ENCODE peak calls at places on chromosomes 13 and 19, in six cellular contexts. P is GM12864, B is AG10803, A is mucosa of descending colon, K is AG04450, J is neural progenitor cell. I is an unnamed sample.

GRCh38 chr19:14138576-14139265 is 2.3 kb upstream of the ASF1B start:
- DNase-seq in P (no peak), B (no peak), A (no peak), K (no peak), J (no peak), I (no peak)

GRCh38 chr13:37899753-37900152 is 30.2 kb upstream of the TRPC4 start:
- DNase-seq in P (no peak), B (no peak), A (no peak), K (no peak), J (no peak), I (no peak)

GRCh38 chr13:51538626-51539179 is 45.6 kb upstream of the WDFY2 start:
- DNase-seq in P (no peak), B (no peak), A (no peak), K (no peak), J (no peak), I (no peak)

GRCh38 chr19:32403291-32403995 is 2.1 kb upstream of the DPY19L3 start:
- DNase-seq in P (no peak), B (no peak), A (no peak), K (no peak), J (peak), I (no peak)

GRCh38 chr19:20359933-20360720 is 193.1 kb downstream of the ZNF486 start:
- DNase-seq in P (no peak), B (no peak), A (no peak), K (no peak), J (peak), I (no peak)

GRCh38 chr13:69641773-69642172 is 465.9 kb upstream of the ATXN8OS start:
- DNase-seq in P (no peak), B (no peak), A (no peak), K (no peak), J (no peak), I (no peak)

GRCh38 chr13:23634897-23635296 is 64.7 kb downstream of the TNFRSF19 start:
- DNase-seq in P (no peak), B (no peak), A (no peak), K (no peak), J (no peak), I (no peak)

GRCh38 chr19:58300620-58301019 is 4.6 kb upstream of the ERVK3-1 start:
- DNase-seq in P (no peak), B (no peak), A (no peak), K (no peak), J (no peak), I (no peak)

GRCh38 chr13:50421457-50422130 is 406.4 kb downstream of the KCNRG start:
- DNase-seq in P (no peak), B (peak), A (no peak), K (no peak), J (no peak), I (no peak)

GRCh38 chr13:101121608-101122007 is 294.7 kb downstream of the NALCN start:
- DNase-seq in P (no peak), B (no peak), A (no peak), K (no peak), J (peak), I (no peak)

GRCh38 chr19:56314018-56314583 is 538 bp downstream of the ZSCAN5A start:
- DNase-seq in P (peak), B (no peak), A (no peak), K (no peak), J (no peak), I (peak)

GRCh38 chr19:40612831-40613668 is 11.9 kb downstream of the LTBP4 start:
- DNase-seq in P (no peak), B (no peak), A (peak), K (no peak), J (peak), I (peak)

GRCh38 chr19:58007285-58007684 is 4.7 kb upstream of the ZNF606 start:
- DNase-seq in P (no peak), B (no peak), A (no peak), K (no peak), J (no peak), I (no peak)

GRCh38 chr19:21571316-21571715 is 65.9 kb downstream of the ZNF429 start:
- DNase-seq in P (no peak), B (no peak), A (no peak), K (no peak), J (no peak), I (no peak)

GRCh38 chr19:34426096-34426661 is 2.0 kb upstream of the UBA2 start:
- DNase-seq in P (no peak), B (no peak), A (no peak), K (no peak), J (no peak), I (no peak)

GRCh38 chr13:114131581-114132418 is 623 bp downstream of the RASA3 start:
- DNase-seq in P (no peak), B (peak), A (peak), K (no peak), J (peak), I (no peak)

GRCh38 chr13:78228211-78228610 is 309.6 kb upstream of the EDNRB start:
- DNase-seq in P (no peak), B (no peak), A (no peak), K (no peak), J (no peak), I (no peak)

GRCh38 chr19:2561895-2562294 is 86.0 kb downstream of the GADD45B start:
- DNase-seq in P (peak), B (no peak), A (peak), K (no peak), J (no peak), I (no peak)

GRCh38 chr13:27666951-27667350 is 45.3 kb downstream of the POLR1D start:
- DNase-seq in P (no peak), B (no peak), A (no peak), K (no peak), J (no peak), I (no peak)

GRCh38 chr13:27665761-27666160 is 44.1 kb downstream of the POLR1D start:
- DNase-seq in P (no peak), B (no peak), A (no peak), K (no peak), J (no peak), I (no peak)

GRCh38 chr13:27663947-27664346 is 42.3 kb downstream of the POLR1D start:
- DNase-seq in P (no peak), B (no peak), A (no peak), K (no peak), J (peak), I (no peak)

GRCh38 chr13:27662738-27663470 is 41.2 kb downstream of the POLR1D start:
- DNase-seq in P (no peak), B (no peak), A (no peak), K (no peak), J (no peak), I (no peak)

DNA sequence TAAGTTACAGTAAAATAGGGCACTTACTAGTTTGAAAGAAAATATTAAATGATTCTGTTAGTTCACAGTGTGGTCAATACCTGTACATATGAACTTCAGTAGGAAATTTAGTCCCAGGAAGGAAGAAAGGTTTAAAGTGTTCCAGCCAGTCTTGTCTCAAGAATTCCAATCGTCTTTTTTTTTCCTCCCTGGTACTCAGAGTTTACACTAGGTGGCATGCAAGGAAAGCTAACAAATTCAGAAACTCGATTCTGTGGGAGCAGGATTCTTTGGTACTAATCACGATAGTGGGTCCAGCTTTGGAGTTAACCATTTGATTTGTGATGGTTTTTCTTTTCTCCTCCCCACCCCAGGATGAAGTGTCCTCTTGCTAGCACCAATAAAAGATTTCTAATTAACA is 43.6 kb downstream of the POLR1D start:
- DNase-seq in P (no peak), B (peak), A (no peak), K (no peak), J (peak), I (no peak)
- TF ChIP-seq CTCF in P (no peak), B (peak), A (no peak), K (peak), J (peak), I (no peak)

GRCh38 chr19:51565583-51565982 is 5.5 kb upstream of the ZNF175 start:
- DNase-seq in P (no peak), B (no peak), A (no peak), K (no peak), J (no peak), I (no peak)

GRCh38 chr19:51567583-51567982 is 3.5 kb upstream of the ZNF175 start:
- DNase-seq in P (no peak), B (no peak), A (no peak), K (no peak), J (no peak), I (no peak)

GRCh38 chr19:51566489-51567100 is 4.5 kb upstream of the ZNF175 start:
- DNase-seq in P (no peak), B (no peak), A (no peak), K (no peak), J (no peak), I (no peak)

GRCh38 chr19:51568456-51568855 is 2.6 kb upstream of the ZNF175 start:
- DNase-seq in P (no peak), B (no peak), A (no peak), K (no peak), J (no peak), I (no peak)

DNA sequence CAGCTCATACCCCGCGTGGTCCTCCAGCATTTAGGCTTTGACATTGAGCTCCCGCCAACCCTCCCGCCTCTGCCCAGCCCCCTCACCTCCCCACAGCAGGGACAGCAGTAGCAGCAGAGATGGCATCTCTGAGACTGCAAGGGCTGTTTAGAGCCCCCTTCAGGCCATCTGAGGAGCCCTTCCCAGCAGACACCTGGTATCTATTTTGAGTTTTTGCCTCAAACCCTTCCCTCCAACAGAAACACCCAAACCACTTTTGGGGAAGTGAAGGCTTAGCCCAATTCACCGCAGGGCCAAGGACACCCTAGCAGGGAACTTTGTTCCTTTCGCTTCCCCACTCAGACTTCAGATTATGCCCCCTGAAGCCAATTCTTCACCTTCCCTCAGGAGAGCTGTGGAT is 6.3 kb upstream of the ZNF175 start:
- DNase-seq in P (peak), B (no peak), A (no peak), K (no peak), J (no peak), I (no peak)
- TF ChIP-seq CTCF in P (peak), B (no peak), A (no peak), K (no peak), J (no peak), I (no peak)

GRCh38 chr13:41596190-41596589 is 138.8 kb downstream of the RGCC start:
- DNase-seq in P (no peak), B (no peak), A (no peak), K (no peak), J (no peak), I (no peak)
- TF ChIP-seq CTCF in P (no peak), B (peak), A (no peak), K (peak), J (no peak), I (no peak)

GRCh38 chr13:96963786-96964475 is 30.3 kb downstream of the OXGR1 start:
- DNase-seq in P (no peak), B (no peak), A (no peak), K (no peak), J (no peak), I (no peak)
- TF ChIP-seq CTCF in P (no peak), B (no peak), A (no peak), K (no peak), J (no peak), I (no peak)